ENCODE peak calls at places on chromosomes 6 and 20, in nine cellular contexts. E, C, G, Y, Q, U, K, W and M are unnamed samples. For H3K9me3, the result is how much of the 10 kb centered on the place peaks cover.

GRCh38 chr6:166640342-166641043 is 13.4 kb upstream of the RPS6KA2 start:
- DNase-seq in E (no peak), C (peak), G (no peak), Y (peak), Q (no peak), U (no peak), K (no peak), W (no peak), M (no peak)

GRCh38 chr6:90197854-90198496 is 98.7 kb downstream of the BACH2 start:
- DNase-seq in E (no peak), C (no peak), G (peak), Y (peak), Q (no peak), U (no peak), K (no peak), W (no peak), M (peak)

GRCh38 chr6:16200231-16200941 is 38.0 kb upstream of the GMPR start:
- DNase-seq in E (no peak), C (peak), G (no peak), Y (peak), Q (no peak), U (no peak), K (no peak), W (no peak), M (no peak)

GRCh38 chr6:56766806-56767178 is 124.1 kb upstream of the DST start:
- DNase-seq in E (no peak), C (no peak), G (peak), Y (no peak), Q (no peak), U (no peak), K (no peak), W (no peak), M (no peak)

GRCh38 chr6:34531580-34532201 is 24.4 kb downstream of the SPDEF start:
- DNase-seq in E (peak), C (no peak), G (peak), Y (peak), Q (peak), U (peak), K (no peak), W (no peak), M (peak)

GRCh38 chr6:7758456-7758855 is 32.6 kb downstream of the BMP6 start:
- DNase-seq in E (no peak), C (no peak), G (peak), Y (no peak), Q (no peak), U (no peak), K (no peak), W (no peak), M (no peak)

GRCh38 chr6:107116328-107116892 is 1.1 kb upstream of the BEND3 start:
- DNase-seq in E (no peak), C (peak), G (no peak), Y (peak), Q (no peak), U (peak), K (peak), W (peak), M (peak)

GRCh38 chr6:90446164-90446563 is 140.7 kb downstream of the MAP3K7 start:
- DNase-seq in E (no peak), C (no peak), G (peak), Y (no peak), Q (no peak), U (no peak), K (no peak), W (no peak), M (no peak)

GRCh38 chr6:140346461-140346860 is 972.0 kb upstream of the CITED2 start:
- DNase-seq in E (no peak), C (no peak), G (peak), Y (no peak), Q (no peak), U (no peak), K (no peak), W (no peak), M (no peak)

GRCh38 chr6:30915591-30915946 is 1.5 kb downstream of the VARS2 start:
- DNase-seq in E (no peak), C (peak), G (peak), Y (peak), Q (no peak), U (peak), K (no peak), W (peak), M (peak)

GRCh38 chr6:111683749-111684267 is 78.1 kb upstream of the TRAF3IP2 start:
- DNase-seq in E (no peak), C (no peak), G (peak), Y (no peak), Q (no peak), U (no peak), K (no peak), W (no peak), M (no peak)

DNA sequence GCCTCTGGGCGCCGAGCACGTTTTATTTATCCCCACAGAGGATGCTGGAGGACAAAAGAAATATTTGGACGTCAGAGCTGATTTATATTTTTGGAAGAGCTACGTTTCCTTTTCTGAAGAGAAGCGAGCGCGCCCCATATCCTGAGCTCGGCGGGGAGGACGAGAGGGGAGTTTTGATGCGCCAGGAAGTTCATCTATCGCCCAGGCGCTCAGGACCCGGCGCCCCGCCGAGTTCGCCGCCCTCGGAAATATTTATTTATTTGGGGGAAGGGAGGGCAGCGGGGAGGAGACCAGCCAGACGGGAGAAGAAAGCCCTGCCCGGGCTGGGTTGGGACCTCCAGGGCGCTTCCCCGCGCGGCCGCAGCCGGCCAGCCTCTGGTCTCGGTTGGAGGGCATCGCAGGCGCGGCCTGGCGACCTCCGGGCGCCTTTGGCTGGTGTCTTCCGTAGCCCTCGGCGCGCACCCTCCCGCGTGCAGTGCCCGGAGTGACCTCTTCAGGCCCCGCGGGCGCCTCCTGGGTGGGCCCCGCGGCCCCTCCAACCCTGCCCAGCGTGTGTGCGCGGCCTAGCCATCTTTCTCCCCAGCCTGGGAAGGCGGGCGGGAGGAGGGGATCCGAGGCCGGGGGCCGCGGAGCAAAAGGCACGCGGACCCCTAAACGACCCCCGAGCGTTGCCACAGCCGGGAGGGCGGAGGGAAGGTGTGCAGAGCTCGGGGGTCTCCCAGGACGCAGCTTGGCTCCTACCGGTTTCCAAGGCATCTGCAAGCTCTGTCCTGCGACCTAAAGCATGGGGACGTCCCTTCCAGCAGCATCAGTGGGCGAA is 5.4 kb upstream of the FOXF2 start:
- DNase-seq in E (no peak), C (no peak), G (no peak), Y (no peak), Q (no peak), U (no peak), K (no peak), W (peak), M (no peak)
- H3K4me3 ChIP-seq in E (no peak), C (no peak), G (no peak), Y (no peak), Q (no peak), U (no peak), K (no peak), W (no peak), M (no peak)

GRCh38 chr6:167683028-167683862 is 143.5 kb upstream of the AFDN start:
- DNase-seq in E (no peak), C (no peak), G (peak), Y (no peak), Q (no peak), U (no peak), K (no peak), W (no peak), M (no peak)

GRCh38 chr6:167684276-167685104 is 142.2 kb upstream of the AFDN start:
- DNase-seq in E (no peak), C (no peak), G (no peak), Y (no peak), Q (no peak), U (no peak), K (no peak), W (no peak), M (no peak)

GRCh38 chr6:167686204-167686893 is 140.4 kb upstream of the AFDN start:
- DNase-seq in E (no peak), C (no peak), G (no peak), Y (no peak), Q (no peak), U (no peak), K (no peak), W (no peak), M (no peak)

GRCh38 chr6:167687035-167687720 is 139.5 kb upstream of the AFDN start:
- DNase-seq in E (peak), C (no peak), G (no peak), Y (no peak), Q (no peak), U (peak), K (no peak), W (no peak), M (no peak)

DNA sequence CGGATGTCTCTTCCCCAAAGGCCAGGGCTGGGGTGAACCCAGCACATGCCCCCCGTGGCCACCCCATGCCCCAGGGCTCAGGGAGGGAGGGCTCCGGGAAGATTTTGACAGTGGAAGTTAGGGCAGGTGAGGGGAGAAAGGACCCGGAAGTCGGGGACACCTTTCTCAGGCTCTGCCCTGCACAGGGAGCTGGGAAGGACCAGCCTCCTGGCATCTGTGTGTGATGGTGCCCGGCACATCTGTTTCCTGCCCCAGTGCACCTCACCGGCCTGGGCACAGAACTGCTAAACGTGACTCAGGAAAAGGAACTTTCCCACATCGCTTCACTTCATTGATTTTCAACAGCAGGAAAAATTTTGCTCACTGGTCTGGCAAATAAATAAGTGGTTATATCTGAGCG is 141.1 kb upstream of the AFDN start:
- DNase-seq in E (no peak), C (no peak), G (no peak), Y (no peak), Q (no peak), U (no peak), K (no peak), W (no peak), M (no peak)
- H3K9me3 ChIP-seq in E (under half), C (under half), G (under half), Y (under half), Q (under half), U (under half), K (under half), W (under half), M (under half)

GRCh38 chr20:63100401-63100925 is 93.7 kb upstream of the BHLHE23 start:
- DNase-seq in E (peak), C (no peak), G (no peak), Y (no peak), Q (peak), U (peak), K (peak), W (no peak), M (peak)

GRCh38 chr20:63103402-63104311 is 96.9 kb upstream of the BHLHE23 start:
- DNase-seq in E (peak), C (no peak), G (peak), Y (no peak), Q (no peak), U (no peak), K (peak), W (no peak), M (peak)

GRCh38 chr20:63102720-63103375 is 96.1 kb upstream of the BHLHE23 start:
- DNase-seq in E (peak), C (no peak), G (peak), Y (peak), Q (peak), U (peak), K (peak), W (no peak), M (peak)

GRCh38 chr20:63100926-63101699 is 94.3 kb upstream of the BHLHE23 start:
- DNase-seq in E (peak), C (no peak), G (no peak), Y (no peak), Q (peak), U (peak), K (peak), W (no peak), M (peak)

GRCh38 chr20:63101781-63102719 is 95.3 kb upstream of the BHLHE23 start:
- DNase-seq in E (peak), C (no peak), G (peak), Y (peak), Q (peak), U (peak), K (peak), W (no peak), M (peak)
- H3K4me3 ChIP-seq in E (peak), C (peak), G (peak), Y (peak), Q (peak), U (peak), K (peak), W (no peak), M (peak)

GRCh38 chr20:58851969-58852458 is 502 bp upstream of the GNAS start:
- DNase-seq in E (no peak), C (no peak), G (no peak), Y (no peak), Q (no peak), U (no peak), K (no peak), W (no peak), M (no peak)

GRCh38 chr20:58853976-58854637 is 1.6 kb downstream of the GNAS start:
- DNase-seq in E (no peak), C (no peak), G (no peak), Y (no peak), Q (no peak), U (no peak), K (no peak), W (no peak), M (no peak)

GRCh38 chr20:58851221-58851968 is 693 bp upstream of the GNAS-AS1 start:
- DNase-seq in E (no peak), C (no peak), G (no peak), Y (peak), Q (no peak), U (no peak), K (no peak), W (no peak), M (no peak)

GRCh38 chr20:58853466-58853865 is 950 bp downstream of the GNAS start:
- DNase-seq in E (no peak), C (no peak), G (no peak), Y (no peak), Q (no peak), U (no peak), K (no peak), W (no peak), M (no peak)

GRCh38 chr20:58852559-58853271 is at the start of gene GNAS:
- DNase-seq in E (peak), C (peak), G (peak), Y (peak), Q (no peak), U (peak), K (no peak), W (peak), M (peak)
- H3K9me3 ChIP-seq in E (under half), C (under half), G (under half), Y (under half), Q (under half), U (under half), K (under half), W (under half), M (under half)

DNA sequence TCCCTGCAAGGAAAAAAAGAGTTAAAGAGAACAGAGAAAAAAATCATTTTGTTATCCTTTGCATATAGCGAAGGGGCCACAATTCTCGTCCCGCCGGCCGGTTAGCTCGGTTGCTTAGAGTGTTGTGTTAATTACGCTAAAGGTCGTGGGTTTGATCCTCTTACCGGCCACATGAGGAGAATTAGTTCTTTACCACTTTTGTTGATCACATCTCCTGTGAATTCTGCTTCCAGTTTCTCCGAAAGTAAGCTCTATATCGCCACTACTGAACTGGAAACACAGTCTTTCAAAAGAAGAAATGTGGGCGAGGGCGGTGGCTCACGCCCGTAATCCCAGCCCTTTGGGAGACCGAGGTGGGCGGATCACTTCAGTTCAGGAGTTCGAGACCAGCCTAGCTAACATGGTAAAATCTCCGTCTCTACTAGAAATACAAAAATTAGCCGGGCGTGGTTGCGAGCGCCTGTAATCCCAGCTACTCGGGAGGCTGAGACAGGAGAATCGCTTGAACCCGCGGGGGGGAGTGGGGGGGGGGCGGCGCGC is 13.4 kb downstream of the PRSS16 start:
- DNase-seq in E (no peak), C (no peak), G (no peak), Y (no peak), Q (no peak), U (no peak), K (no peak), W (no peak), M (no peak)
- H3K4me3 ChIP-seq in E (no peak), C (no peak), G (peak), Y (no peak), Q (no peak), U (no peak), K (no peak), W (peak), M (no peak)

GRCh38 chr6:85810558-85810957 is 167.9 kb upstream of the SYNCRIP start:
- DNase-seq in E (no peak), C (no peak), G (no peak), Y (no peak), Q (no peak), U (no peak), K (no peak), W (no peak), M (no peak)
- H3K9me3 ChIP-seq in E (under half), C (under half), G (under half), Y (under half), Q (under half), U (under half), K (under half), W (under half), M (under half)